ENCODE peak calls at places on chromosomes 11 and 22, in ten cellular contexts. M is transverse colon, S is IMR-90, X is adrenal gland, P is HepG2, O is tibial nerve, R is uterus, G is esophagus squamous epithelium, C is body of pancreas, I is breast epithelium. W is an unnamed sample. For H3K36me3, the result is how much of the 10 kb centered on the place peaks cover.

GRCh38 chr11:92869716-92870115 is 99.7 kb upstream of the MTNR1B start:
- DNase-seq in R (no peak), M (no peak), I (no peak), C (no peak), X (no peak), S (no peak), O (no peak), P (peak), G (no peak), W (no peak)

GRCh38 chr22:31637938-31638618 is 23.9 kb downstream of the PISD start:
- DNase-seq in S (no peak), G (no peak), O (no peak), M (peak), X (no peak), I (no peak), R (no peak), C (no peak), P (no peak), W (peak)

GRCh38 chr11:2526808-2527381 is 82.1 kb downstream of the KCNQ1 start:
- DNase-seq in I (peak), M (peak), C (peak), X (peak), G (no peak), P (no peak), S (no peak), R (peak), O (peak), W (peak)

GRCh38 chr22:46613606-46613997 is 6.6 kb upstream of the GRAMD4 start:
- DNase-seq in S (no peak), I (no peak), P (no peak), C (no peak), M (peak), R (no peak), G (no peak), X (peak), O (no peak), W (no peak)

GRCh38 chr11:68684385-68685356 is at the start of gene GAL:
- DNase-seq in O (no peak), P (no peak), I (no peak), C (no peak), R (no peak), X (no peak), S (no peak), M (no peak), G (no peak), W (no peak)

GRCh38 chr11:117039897-117040296 is 58.3 kb downstream of the SIK3 start:
- DNase-seq in S (peak), G (no peak), I (no peak), M (no peak), R (no peak), C (no peak), O (no peak), P (no peak), X (no peak), W (no peak)

GRCh38 chr11:111843659-111844058 is 27.7 kb downstream of the ALG9 start:
- DNase-seq in G (no peak), C (no peak), I (no peak), O (no peak), M (no peak), R (no peak), P (no peak), S (no peak), X (no peak), W (no peak)

GRCh38 chr11:72369786-72370185 is 64.5 kb downstream of the CLPB start:
- DNase-seq in X (no peak), P (no peak), S (no peak), R (no peak), G (no peak), I (no peak), C (no peak), M (no peak), O (no peak), W (no peak)

GRCh38 chr11:32032478-32032877 is 58.4 kb upstream of the RCN1 start:
- DNase-seq in S (no peak), M (no peak), P (no peak), G (no peak), R (no peak), I (no peak), C (no peak), X (no peak), O (no peak), W (no peak)

GRCh38 chr11:59560290-59560701 is 49.0 kb downstream of the OR4D9 start:
- DNase-seq in I (peak), X (peak), S (peak), G (no peak), C (peak), M (peak), R (peak), O (peak), P (peak), W (no peak)

GRCh38 chr22:37418627-37419369 is 8.5 kb downstream of the ELFN2 start:
- DNase-seq in C (no peak), R (no peak), P (no peak), M (peak), X (no peak), G (no peak), O (no peak), I (no peak), S (no peak), W (no peak)

GRCh38 chr22:46622081-46622521 is 1.9 kb downstream of the GRAMD4 start:
- DNase-seq in C (no peak), S (no peak), P (no peak), I (no peak), O (no peak), R (no peak), X (peak), G (no peak), M (no peak), W (peak)

GRCh38 chr22:46081036-46081830 is 69.1 kb upstream of the PPARA start:
- DNase-seq in P (no peak), S (no peak), I (peak), O (peak), G (no peak), C (peak), M (peak), X (peak), R (peak), W (peak)

GRCh38 chr11:67352546-67353316 is 615 bp downstream of the POLD4 start:
- DNase-seq in G (no peak), I (no peak), S (no peak), R (peak), P (peak), M (peak), C (no peak), O (no peak), X (peak), W (peak)

GRCh38 chr11:103907548-103908455 is 128.6 kb upstream of the DDI1 start:
- DNase-seq in C (no peak), P (no peak), R (no peak), X (no peak), O (no peak), G (no peak), M (no peak), I (no peak), S (peak), W (no peak)

GRCh38 chr11:61516675-61517516 is 8.3 kb downstream of the LRRC10B start:
- DNase-seq in O (no peak), P (peak), I (no peak), C (no peak), R (no peak), G (no peak), X (no peak), S (no peak), M (no peak), W (no peak)

DNA sequence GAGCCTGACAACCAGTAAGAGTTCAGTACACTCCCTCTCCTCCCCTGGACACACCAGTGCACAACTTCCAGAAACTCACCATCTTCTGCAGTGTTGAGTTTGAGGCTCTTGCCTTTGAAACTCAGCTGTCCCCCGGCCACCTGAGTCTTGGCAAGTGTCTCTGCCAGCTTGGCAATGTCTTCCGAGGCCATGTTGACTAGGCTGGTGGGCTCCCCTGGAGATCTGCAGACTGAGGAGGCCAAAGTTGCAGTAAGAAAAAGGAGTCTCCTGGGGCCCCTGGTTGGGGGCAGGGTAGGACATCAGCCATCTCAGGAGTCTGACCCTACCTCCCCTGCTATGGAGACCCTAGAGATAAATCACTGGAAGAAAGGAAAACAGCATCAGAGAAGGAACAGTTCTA is 5.1 kb downstream of the RANGAP1 start:
- DNase-seq in S (no peak), X (no peak), O (no peak), G (no peak), P (no peak), M (no peak), C (no peak), R (no peak), I (no peak), W (peak)
- H3K36me3 ChIP-seq in S (half or more), X (under half), O (under half), G (under half), P (under half), M (under half), C (under half), R (under half), I (under half), W (under half)

GRCh38 chr22:44204937-44205712 is 24.4 kb downstream of the PARVG start:
- DNase-seq in R (no peak), G (no peak), P (no peak), I (peak), C (no peak), X (no peak), S (no peak), O (no peak), M (no peak), W (peak)
- H3K4me3 ChIP-seq in R (no peak), G (no peak), P (no peak), I (no peak), C (no peak), X (no peak), S (no peak), O (no peak), M (no peak), W (no peak)

DNA sequence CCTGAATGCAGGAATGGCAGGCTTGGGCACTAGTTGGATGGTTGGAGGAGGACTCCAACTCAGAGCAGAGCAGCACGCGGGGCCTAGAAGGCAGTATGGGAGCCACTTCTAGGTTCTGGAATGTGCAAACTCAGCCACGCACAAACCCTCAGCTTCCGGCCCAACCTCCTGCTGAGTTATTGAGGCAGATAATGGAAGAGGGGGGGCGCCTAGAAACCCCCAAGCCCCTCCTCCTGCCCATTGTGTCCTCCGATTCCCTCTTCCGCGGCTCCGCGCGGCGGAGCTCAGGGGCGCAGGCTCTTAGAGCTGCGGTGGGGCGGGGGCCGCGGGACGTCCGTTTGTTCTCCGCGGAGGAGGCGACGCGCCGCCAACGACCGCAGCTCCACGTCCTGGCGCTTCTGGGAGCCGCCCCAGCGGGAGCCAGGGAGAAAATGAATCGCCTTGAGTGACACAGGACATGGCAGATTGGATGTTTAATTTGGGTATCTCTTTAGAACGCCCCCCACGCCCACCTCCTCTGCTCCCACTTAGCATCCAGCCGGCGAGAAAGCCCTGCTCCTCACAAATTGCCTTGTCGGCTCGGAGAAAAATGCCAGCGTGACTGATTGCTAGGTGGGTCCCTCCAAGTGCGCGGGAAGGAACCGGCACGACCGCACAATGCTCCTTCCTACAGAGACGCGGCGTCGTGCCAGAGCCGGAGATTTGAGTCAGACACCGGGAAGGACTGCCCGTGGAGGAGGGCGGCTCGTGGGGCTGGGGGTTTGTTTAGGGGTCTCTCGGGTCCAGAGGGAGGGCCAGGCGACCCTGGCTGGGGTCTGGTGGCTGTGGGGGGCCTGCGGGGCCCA is 144.6 kb downstream of the NECTIN1 start:
- DNase-seq in R (no peak), P (no peak), O (no peak), X (peak), C (peak), S (peak), M (no peak), G (no peak), I (no peak), W (no peak)
- TF ChIP-seq POLR2A in R (no peak), P (no peak), O (no peak), X (no peak), C (peak), S (no peak), M (no peak), G (no peak), I (no peak), W (no peak)

GRCh38 chr22:50422961-50423815 is 51.6 kb downstream of the SBF1 start:
- DNase-seq in R (no peak), X (no peak), M (no peak), G (no peak), C (no peak), S (no peak), O (no peak), P (no peak), I (no peak), W (no peak)
- H3K36me3 ChIP-seq in R (under half), X (half or more), M (half or more), G (under half), C (under half), S (half or more), O (under half), P (half or more), I (under half), W (half or more)

DNA sequence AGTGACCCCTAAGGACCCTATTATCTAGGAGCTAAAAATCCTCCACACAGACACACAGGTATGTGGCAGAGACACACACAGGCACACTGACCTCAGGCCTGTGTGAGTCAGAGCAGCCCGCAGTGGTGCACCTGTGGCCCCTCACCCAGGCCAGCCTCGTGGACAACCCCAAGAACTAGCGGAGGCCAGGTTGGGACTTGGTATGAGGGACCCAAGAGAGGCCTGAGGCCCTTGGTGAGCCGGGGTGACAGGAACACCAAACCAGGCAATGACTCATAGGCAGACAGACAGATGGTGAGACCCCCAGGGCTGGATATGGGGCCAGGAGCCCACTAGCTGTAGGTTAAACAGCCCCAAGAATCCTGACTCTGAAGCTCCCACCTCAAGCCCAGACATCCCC is 6.0 kb downstream of the CASTOR1 start:
- DNase-seq in X (no peak), S (no peak), M (no peak), R (no peak), O (no peak), C (no peak), G (no peak), P (no peak), I (no peak), W (no peak)
- H3K4me3 ChIP-seq in X (no peak), S (no peak), M (no peak), R (no peak), O (no peak), C (no peak), G (no peak), P (no peak), I (no peak), W (no peak)

DNA sequence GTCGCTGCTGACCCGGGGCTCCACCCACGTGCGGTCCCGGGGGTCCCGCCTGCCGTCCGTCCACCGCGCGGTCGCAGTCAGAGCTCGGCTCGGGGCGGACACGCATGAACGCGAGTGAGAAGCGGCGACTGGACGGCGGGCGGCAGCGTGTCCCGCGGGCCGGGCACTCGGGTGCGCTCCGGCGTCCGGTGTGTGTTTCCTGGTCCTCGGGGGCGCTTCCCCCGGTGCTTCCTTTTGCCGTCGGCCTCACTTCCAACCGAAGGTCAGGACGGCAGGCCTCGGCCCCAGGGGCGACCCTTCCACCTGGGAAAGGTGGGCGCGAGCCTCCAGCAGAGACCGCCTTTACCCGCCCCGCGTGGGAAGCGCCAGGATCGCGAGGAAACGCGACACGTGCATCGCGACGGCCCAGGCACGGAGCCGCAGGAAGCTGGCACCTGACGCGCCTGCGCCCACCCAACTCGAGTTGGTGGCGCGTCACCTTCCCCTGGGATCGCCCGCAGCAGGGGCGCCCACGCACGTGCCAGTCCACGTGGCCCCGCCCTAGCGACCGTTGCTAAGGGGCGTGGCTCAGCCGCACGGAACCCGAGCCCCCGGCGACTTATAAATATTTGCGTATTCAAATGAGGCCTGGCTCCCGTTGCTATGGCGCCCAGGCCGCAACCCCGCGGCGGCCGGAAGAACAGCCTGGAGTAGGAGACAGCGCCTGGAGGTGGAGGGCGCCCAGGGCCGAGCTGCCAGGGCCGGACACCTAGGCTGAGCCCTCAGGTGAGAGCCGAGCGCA is at the start of gene LRRC56:
- DNase-seq in X (peak), M (peak), I (peak), S (peak), O (peak), C (peak), R (peak), G (peak), P (peak), W (peak)
- TF ChIP-seq POLR2A in X (no peak), M (peak), I (no peak), S (peak), O (no peak), C (peak), R (no peak), G (no peak), P (no peak), W (no peak)